ENCODE peak calls at places on chromosomes 13 and 19, in five cellular contexts. R is cardiac fibroblast, H is GM06990, J is AG04449, T is NB4. B is an unnamed sample.

GRCh38 chr19:22532388-22533310 is 101.5 kb upstream of the ZNF492 start:
- DNase-seq in J (no peak), T (peak; percentile 91), H (no peak), R (no peak), B (peak; percentile 16)

GRCh38 chr13:35179920-35180663 is 238.0 kb downstream of the NBEA start:
- DNase-seq in T (no peak), H (no peak), J (no peak), R (no peak), B (no peak)

GRCh38 chr13:23268441-23268840 is 87.7 kb downstream of the SGCG start:
- DNase-seq in T (no peak), J (no peak), H (no peak), R (no peak), B (no peak)

GRCh38 chr19:12833747-12834417 is 497 bp downstream of the RTBDN start:
- DNase-seq in T (peak; percentile 44), R (no peak), J (no peak), H (no peak), B (no peak)

GRCh38 chr13:75299913-75300862 is 181.8 kb downstream of the TBC1D4 start:
- DNase-seq in J (no peak), R (peak; percentile 47), H (no peak), T (no peak), B (no peak)

GRCh38 chr13:103273825-103274224 is 207.6 kb upstream of the SLC10A2 start:
- DNase-seq in T (no peak), H (no peak), J (no peak), R (no peak), B (no peak)

GRCh38 chr13:21898990-21899389 is 228.1 kb downstream of the FGF9 start:
- DNase-seq in H (no peak), J (no peak), T (no peak), R (no peak), B (peak; percentile 41)

GRCh38 chr13:81639984-81640582 is 1299.2 kb upstream of the SPRY2 start:
- DNase-seq in T (peak; percentile 26), H (no peak), J (no peak), R (no peak), B (no peak)

GRCh38 chr19:30664358-30665058 is 292.3 kb downstream of the ZNF536 start:
- DNase-seq in J (no peak), R (peak; percentile 27), T (peak; percentile 3), H (no peak), B (peak; percentile 93)

GRCh38 chr13:79937311-79938243 is 403.3 kb downstream of the SPRY2 start:
- DNase-seq in R (peak; percentile 25), J (no peak), T (no peak), H (no peak), B (no peak)

GRCh38 chr13:63433546-63434150 is 2018.0 kb upstream of the PCDH20 start:
- DNase-seq in T (no peak), H (no peak), J (no peak), R (peak; percentile 40), B (no peak)

DNA sequence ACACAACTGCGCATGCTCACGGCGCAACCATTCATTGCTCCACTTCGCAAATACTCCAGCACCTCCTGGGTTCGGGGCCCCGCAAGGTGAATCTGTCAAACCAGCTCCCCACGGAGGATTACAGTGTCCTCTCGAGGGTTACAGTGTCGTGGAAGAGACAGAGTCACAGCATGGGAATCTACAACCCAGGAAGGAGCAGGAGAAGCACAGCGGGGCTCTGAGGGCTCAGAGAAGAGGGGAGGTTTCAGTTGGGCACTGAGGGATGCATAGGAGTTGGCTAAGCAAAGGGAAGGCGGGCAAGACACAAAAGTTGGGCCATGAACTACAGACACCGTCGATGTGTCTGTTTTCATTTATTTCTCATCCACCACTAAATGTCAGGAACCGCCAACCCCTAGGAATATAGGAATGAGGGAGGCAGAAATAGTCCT is 1.0 kb upstream of the GTF2F1 start:
- DNase-seq in H (no peak), R (no peak), T (no peak), J (no peak), B (no peak)
- H3K4me3 ChIP-seq in H (peak overlapping the region; percentile 87), R (peak overlapping the region; percentile 86), T (peak overlapping the region; percentile 82), J (peak overlapping the region; percentile 82), B (no peak overlapping the region)

DNA sequence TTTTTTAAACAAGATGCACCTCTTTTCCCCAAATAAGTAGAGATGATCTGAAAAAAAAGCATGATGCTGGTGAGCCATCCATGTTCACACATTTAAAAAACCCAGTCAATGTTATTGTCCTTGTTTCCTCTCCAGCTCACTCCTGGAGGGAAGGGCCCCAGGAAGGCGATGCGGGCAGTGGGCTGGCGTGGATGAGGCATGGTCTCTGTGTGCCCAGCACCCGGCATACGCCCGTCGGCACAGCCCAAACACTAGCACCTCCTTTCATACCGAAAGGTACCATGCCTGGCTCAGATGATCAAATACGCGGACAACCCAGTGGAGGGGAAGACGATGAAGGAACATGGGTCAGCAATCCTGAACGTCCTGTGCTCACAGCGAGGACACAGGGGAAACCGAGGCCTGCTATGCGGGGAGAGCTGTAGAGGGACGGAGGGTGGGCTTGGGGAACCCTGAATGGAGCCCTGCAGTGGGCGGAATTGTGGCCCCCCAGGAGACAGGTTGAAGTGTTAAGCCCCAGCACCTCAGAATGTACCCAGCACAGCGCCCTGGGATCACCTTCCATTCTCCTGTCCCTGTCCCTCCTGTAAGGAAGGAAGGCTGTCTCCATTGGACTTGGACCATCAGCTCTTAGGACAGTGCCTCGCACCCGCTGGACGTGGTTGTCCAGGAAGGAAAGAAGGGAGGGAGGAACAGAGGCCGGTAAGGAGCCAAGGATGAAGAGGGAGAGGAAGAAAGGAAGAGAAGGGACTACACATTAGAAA is 49.4 kb downstream of the SOX1 start:
- DNase-seq in H (no peak), T (no peak), J (no peak), R (no peak), B (no peak)
- TF ChIP-seq CTCF in H (no peak), T (no peak), J (no peak), R (no peak), B (no peak)

DNA sequence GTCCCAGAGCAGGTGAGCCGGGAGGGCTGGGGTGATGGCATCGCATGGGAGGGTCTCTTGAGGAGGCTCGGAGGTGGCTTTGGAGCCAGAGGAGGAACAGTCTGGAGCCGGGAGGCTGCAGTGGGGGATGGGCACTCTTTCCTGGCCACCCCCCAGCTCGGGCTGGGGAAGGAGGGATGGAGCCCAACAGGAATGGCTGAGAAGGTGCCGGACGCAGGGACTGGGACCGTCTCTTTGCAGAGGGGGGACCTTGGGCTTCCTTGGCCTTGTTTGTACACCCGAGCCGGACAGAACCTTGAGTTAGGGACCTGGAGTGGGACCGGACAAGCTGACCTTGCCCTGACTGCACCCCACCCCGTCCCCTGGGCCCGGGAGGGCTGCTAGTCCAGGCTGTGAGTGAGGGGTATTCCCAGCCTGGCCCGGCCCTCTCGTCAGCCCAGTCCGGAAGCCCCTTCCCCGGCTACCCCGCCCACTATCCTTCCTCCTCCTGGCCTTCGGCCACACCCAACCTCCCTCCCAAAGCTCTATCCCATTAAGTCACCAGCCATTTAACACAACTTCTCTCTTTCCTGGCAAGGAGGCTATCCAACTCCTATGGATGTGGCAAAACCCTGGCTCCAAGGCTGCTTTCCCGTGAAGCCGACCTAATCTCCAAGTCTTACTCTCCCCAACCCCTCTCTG is 863 bp upstream of the TBXA2R start:
- DNase-seq in J (no peak), T (peak; percentile 35), H (no peak), R (peak; percentile 43), B (peak; percentile 60)
- H3K4me3 ChIP-seq in J (peak overlapping the region; percentile 72), T (no peak overlapping the region), H (no peak overlapping the region), R (peak overlapping the region; percentile 62), B (peak overlapping the region; percentile 62)

GRCh38 chr19:44754743-44755066 is 6.2 kb downstream of the BCL3 start:
- DNase-seq in R (no peak), T (no peak), H (no peak), J (no peak), B (no peak)

GRCh38 chr19:44753932-44754742 is 5.6 kb downstream of the BCL3 start:
- DNase-seq in J (no peak), H (peak; percentile 83), R (peak; percentile 89), T (peak; percentile 79), B (peak; percentile 91)

GRCh38 chr19:44752123-44752815 is 3.8 kb downstream of the BCL3 start:
- DNase-seq in J (no peak), R (no peak), H (no peak), T (peak; percentile 62), B (no peak)

GRCh38 chr19:44753619-44753931 is 5.1 kb downstream of the BCL3 start:
- DNase-seq in R (no peak), T (no peak), H (no peak), J (no peak), B (no peak)

DNA sequence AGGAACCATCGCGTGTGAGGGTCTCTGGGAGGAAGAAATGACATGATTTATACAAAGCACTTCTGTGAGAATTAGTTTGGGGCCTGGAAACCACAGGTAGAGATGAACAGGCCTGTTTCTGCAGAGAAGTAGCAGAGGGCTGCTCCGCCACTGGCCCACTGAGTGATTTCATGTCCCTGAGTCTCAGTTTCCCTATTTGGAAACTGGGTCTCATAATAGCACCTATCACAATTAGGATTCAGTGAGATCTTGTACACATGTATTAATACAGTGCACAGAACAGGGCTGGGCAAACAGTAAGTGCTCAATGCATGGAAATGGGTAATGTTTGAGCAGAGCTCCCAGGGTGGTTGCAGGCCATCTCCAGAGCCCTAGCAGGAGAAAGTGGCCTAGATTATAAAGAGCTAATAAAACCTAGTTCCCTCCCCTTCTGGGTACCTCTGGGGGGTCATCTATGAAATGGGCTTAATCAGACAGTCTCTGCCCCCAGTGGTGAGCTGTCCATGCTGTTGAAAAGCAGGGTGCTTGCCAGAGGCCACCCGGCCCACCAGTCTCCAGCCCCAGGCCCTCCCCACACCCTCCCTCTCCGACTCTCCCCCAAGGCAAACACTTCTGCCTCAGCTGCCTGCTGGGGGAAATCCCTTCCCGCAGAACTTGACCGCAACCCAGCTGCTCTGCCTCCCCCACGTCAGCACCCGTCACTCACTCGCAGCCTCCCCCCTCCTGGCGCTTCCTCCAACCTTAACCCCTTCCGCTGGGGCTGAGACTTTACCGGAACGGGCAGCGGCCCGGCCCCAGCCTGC is 4.5 kb downstream of the BCL3 start:
- DNase-seq in T (peak; percentile 96), R (peak; percentile 97), J (peak; percentile 89), H (peak; percentile 95), B (peak; percentile 92)
- TF ChIP-seq CTCF in T (no peak), R (peak; percentile 10), J (peak; percentile 12), H (no peak), B (peak; percentile 14)

GRCh38 chr19:38678891-38679494 is 31.5 kb downstream of the ACTN4 start:
- DNase-seq in J (no peak), R (no peak), H (no peak), T (no peak), B (no peak)

GRCh38 chr19:38676878-38677646 is 29.6 kb downstream of the ACTN4 start:
- DNase-seq in H (no peak), T (no peak), R (no peak), J (no peak), B (no peak)

GRCh38 chr19:38678217-38678890 is 30.9 kb downstream of the ACTN4 start:
- DNase-seq in H (no peak), R (no peak), T (no peak), J (no peak), B (no peak)

GRCh38 chr19:38682195-38682867 is 34.9 kb downstream of the ACTN4 start:
- DNase-seq in J (no peak), T (no peak), R (no peak), H (no peak), B (no peak)

DNA sequence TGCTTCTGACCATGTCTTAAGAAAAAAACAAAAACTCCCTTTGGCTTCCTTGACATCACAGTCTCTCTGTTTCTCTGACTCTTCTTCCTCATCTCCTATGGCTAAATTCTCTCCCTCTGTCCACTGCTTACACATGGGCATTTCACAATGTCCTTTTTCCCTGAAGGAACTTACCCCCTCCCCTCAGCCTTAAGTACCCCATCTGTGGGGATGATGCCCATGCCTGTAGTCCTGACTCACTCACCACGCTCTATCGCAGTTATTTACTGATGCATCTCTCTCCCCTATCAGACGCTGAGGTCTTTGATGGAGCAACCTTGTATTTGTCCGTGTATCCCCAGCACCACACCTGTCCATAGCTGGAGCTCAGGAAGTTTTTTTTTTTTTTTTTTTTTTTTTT is 32.4 kb downstream of the ACTN4 start:
- DNase-seq in R (peak; percentile 51), T (peak; percentile 46), J (no peak), H (no peak), B (no peak)
- H3K4me3 ChIP-seq in R (no peak overlapping the region), T (no peak overlapping the region), J (no peak overlapping the region), H (no peak overlapping the region), B (no peak overlapping the region)